ENCODE peak calls at places on chromosomes 4 and X, in seven cellular contexts. T, L, P, B, U, D and V are unnamed samples.

GRCh38 chrX:154019061-154019621 is 561 bp downstream of the IRAK1 start:
- DNase-seq in D (no peak), P (no peak), T (no peak), B (no peak), L (no peak), U (no peak), V (no peak)

GRCh38 chr4:24666816-24667477 is 82.6 kb upstream of the DHX15 start:
- DNase-seq in U (no peak), D (no peak), B (no peak), L (no peak), T (no peak), P (no peak), V (no peak)

GRCh38 chr4:53645108-53645507 is 53.8 kb upstream of the LNX1 start:
- DNase-seq in T (no peak), D (no peak), B (no peak), U (no peak), L (no peak), P (no peak), V (no peak)

GRCh38 chrX:74670028-74670427 is 55.6 kb upstream of the RLIM start:
- DNase-seq in T (no peak), B (no peak), L (no peak), D (no peak), U (no peak), P (no peak), V (no peak)

GRCh38 chr4:3202836-3203820 is 45.8 kb upstream of the MSANTD1 start:
- DNase-seq in B (no peak), L (no peak), T (no peak), P (peak; percentile 19), U (no peak), D (no peak), V (no peak)

GRCh38 chr4:97252615-97253154 is 890.6 kb downstream of the STPG2 start:
- DNase-seq in B (no peak), L (no peak), D (no peak), P (no peak), T (no peak), U (no peak), V (no peak)

GRCh38 chr4:135120190-135120589 is 918.6 kb upstream of the PABPC4L start:
- DNase-seq in L (no peak), D (no peak), P (peak; percentile 63), U (no peak), T (no peak), B (no peak), V (no peak)

GRCh38 chrX:113512700-113513395 is 672.2 kb upstream of the AMOT start:
- DNase-seq in P (peak; percentile 54), U (peak; percentile 75), D (peak; percentile 55), B (peak; percentile 0), L (no peak), T (no peak), V (no peak)